ENCODE peak calls at places on chromosomes 13 and 19, in six cellular contexts. H is tibial artery, L is K562, V is AG04450, K is colonic mucosa, W is left lung. S is an unnamed sample.

GRCh38 chr19:35973487-35973886 is 21.5 kb upstream of the SDHAF1 start:
- DNase-seq in W (no peak), L (no peak), H (no peak), K (no peak), V (no peak), S (no peak)

GRCh38 chr19:17341386-17341785 is 4.0 kb downstream of the GTPBP3 start:
- DNase-seq in W (no peak), L (no peak), H (no peak), K (no peak), V (no peak), S (no peak)

GRCh38 chr19:50925734-50926133 is 14.5 kb upstream of the KLK4 start:
- DNase-seq in V (no peak), H (no peak), K (no peak), L (no peak), W (no peak), S (no peak)

GRCh38 chr13:109243311-109243951 is 543.0 kb downstream of the IRS2 start:
- DNase-seq in H (no peak), V (peak; percentile 65), W (no peak), K (no peak), L (no peak), S (no peak)

GRCh38 chr13:34294483-34295129 is 476.7 kb downstream of the RFC3 start:
- DNase-seq in L (no peak), H (no peak), V (no peak), K (no peak), W (no peak), S (no peak)

GRCh38 chr19:4367336-4367723 is 24.0 kb downstream of the MPND start:
- DNase-seq in K (no peak), W (no peak), V (no peak), L (no peak), H (no peak), S (no peak)

GRCh38 chr19:15419413-15420025 is 731 bp upstream of the AKAP8L start:
- DNase-seq in V (no peak), H (no peak), K (no peak), L (no peak), W (no peak), S (no peak)

GRCh38 chr19:43316591-43317319 is 36.7 kb upstream of the CD177 start:
- DNase-seq in H (no peak), K (peak; percentile 54), W (no peak), L (peak; percentile 23), V (no peak), S (no peak)

GRCh38 chr13:93857126-93857525 is 622.4 kb downstream of the DCT start:
- DNase-seq in H (no peak), V (peak; percentile 20), K (no peak), W (no peak), L (no peak), S (no peak)

GRCh38 chr13:85386424-85386823 is 412.8 kb downstream of the SLITRK6 start:
- DNase-seq in W (no peak), H (no peak), V (no peak), L (no peak), K (no peak), S (no peak)

GRCh38 chr19:12606796-12607195 is 3.8 kb downstream of the ZNF490 start:
- DNase-seq in H (peak; percentile 7), W (no peak), V (no peak), L (no peak), K (no peak), S (no peak)

GRCh38 chr19:13506550-13506878 is 235 bp upstream of the CACNA1A start:
- DNase-seq in W (no peak), H (no peak), V (peak; percentile 26), K (no peak), L (no peak), S (no peak)

GRCh38 chr13:97222934-97223710 is 989 bp downstream of the MBNL2 start:
- DNase-seq in H (no peak), W (no peak), K (no peak), L (no peak), V (no peak), S (no peak)

GRCh38 chr19:29672933-29673336 is 7.7 kb downstream of the PLEKHF1 start:
- DNase-seq in L (no peak), W (peak; percentile 43), H (peak; percentile 58), V (no peak), K (no peak), S (no peak)

GRCh38 chr13:49369876-49370275 is 74.0 kb downstream of the CAB39L start:
- DNase-seq in H (no peak), V (no peak), L (no peak), K (no peak), W (no peak), S (no peak)

GRCh38 chr19:16970821-16971220 is 55.8 kb downstream of the CPAMD8 start:
- DNase-seq in K (no peak), L (no peak), H (no peak), V (no peak), W (no peak), S (no peak)

GRCh38 chr13:28273919-28274318 is 135.6 kb downstream of the PAN3 start:
- DNase-seq in K (no peak), V (no peak), L (no peak), W (no peak), H (no peak), S (no peak)

GRCh38 chr19:12987781-12988180 is 7.5 kb upstream of the NFIX start:
- DNase-seq in K (no peak), H (no peak), V (no peak), W (no peak), L (no peak), S (no peak)

GRCh38 chr19:42024622-42025111 is 30.6 kb upstream of the ATP1A3 start:
- DNase-seq in L (no peak), V (peak; percentile 24), K (no peak), H (no peak), W (no peak), S (no peak)

GRCh38 chr13:81089758-81090157 is 748.8 kb upstream of the SPRY2 start:
- DNase-seq in H (no peak), W (no peak), V (no peak), K (no peak), L (no peak), S (no peak)

GRCh38 chr19:23996549-23996948 is 81.9 kb downstream of the ZNF726 start:
- DNase-seq in V (no peak), L (peak; percentile 65), K (no peak), W (no peak), H (no peak), S (no peak)

GRCh38 chr13:112978561-112979405 is 9.8 kb downstream of the MCF2L start:
- DNase-seq in W (no peak), H (no peak), K (no peak), L (no peak), V (no peak), S (no peak)

GRCh38 chr13:112975401-112975939 is 6.5 kb downstream of the MCF2L start:
- DNase-seq in H (no peak), L (no peak), V (no peak), W (no peak), K (no peak), S (no peak)

GRCh38 chr13:112977525-112977924 is 8.5 kb downstream of the MCF2L start:
- DNase-seq in L (no peak), V (no peak), K (no peak), W (no peak), H (no peak), S (no peak)

GRCh38 chr13:112976526-112976925 is 7.5 kb downstream of the MCF2L start:
- DNase-seq in L (no peak), H (no peak), K (no peak), W (no peak), V (no peak), S (no peak)

DNA sequence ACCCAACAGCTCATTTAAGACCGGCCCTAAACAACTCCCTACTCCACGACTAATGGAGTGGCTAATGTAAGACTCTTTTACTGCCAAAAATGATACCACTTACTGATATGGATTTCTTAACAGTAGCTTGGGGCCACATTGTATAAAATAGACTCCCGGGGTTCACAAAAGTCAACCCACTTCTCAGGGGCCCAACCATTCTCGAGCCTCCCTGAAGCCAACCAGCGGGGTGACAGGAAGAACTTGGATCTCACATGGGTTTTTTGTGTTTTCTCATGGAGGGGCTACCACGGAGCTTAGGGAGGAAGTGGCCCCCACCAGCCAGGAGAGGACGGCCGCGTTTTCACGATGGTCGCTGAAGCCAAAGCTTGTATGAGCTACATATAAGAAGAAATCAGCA is 8.1 kb downstream of the MCF2L start:
- DNase-seq in L (no peak), H (no peak), V (no peak), W (no peak), K (no peak), S (no peak)
- H3K27me3 ChIP-seq in L (peaks cover 28% of the 10 kb centered on the region), H (peaks cover 51% of the 10 kb centered on the region), V (peaks cover 37% of the 10 kb centered on the region), W (no peaks in the 10 kb centered on the region), K (no peaks in the 10 kb centered on the region), S (no peaks in the 10 kb centered on the region)

GRCh38 chr19:7868671-7869452 is 5.3 kb downstream of the PRR36 start:
- DNase-seq in V (no peak), H (peak; percentile 79), L (peak; percentile 78), K (peak; percentile 87), W (peak; percentile 67), S (no peak)
- TF ChIP-seq CTCF in V (peak; percentile 43), H (peak; percentile 81), L (peak; percentile 56), K (peak; percentile 80), W (peak; percentile 77), S (peak; percentile 59)

GRCh38 chr13:113002206-113002821 is 33.3 kb downstream of the MCF2L start:
- DNase-seq in V (no peak), K (no peak), H (no peak), L (peak; percentile 30), W (no peak), S (no peak)
- H3K27me3 ChIP-seq in V (peaks cover 33% of the 10 kb centered on the region), K (no peaks in the 10 kb centered on the region), H (peaks cover 67% of the 10 kb centered on the region), L (peaks cover 11% of the 10 kb centered on the region), W (peaks cover 6% of the 10 kb centered on the region), S (no peaks in the 10 kb centered on the region)

GRCh38 chr13:111415765-111416164 is 95.3 kb downstream of the TEX29 start:
- DNase-seq in V (no peak), L (no peak), H (no peak), W (no peak), K (no peak), S (no peak)

GRCh38 chr13:111412251-111412650 is 91.8 kb downstream of the TEX29 start:
- DNase-seq in H (no peak), L (no peak), W (no peak), V (no peak), K (no peak), S (no peak)

GRCh38 chr13:111414341-111414740 is 93.9 kb downstream of the TEX29 start:
- DNase-seq in V (no peak), L (no peak), K (no peak), H (no peak), W (no peak), S (no peak)

GRCh38 chr13:111415216-111415615 is 94.8 kb downstream of the TEX29 start:
- DNase-seq in H (no peak), K (no peak), V (no peak), W (no peak), L (no peak), S (no peak)

GRCh38 chr13:111413407-111414187 is 93.2 kb downstream of the TEX29 start:
- DNase-seq in H (no peak), V (no peak), L (no peak), K (no peak), W (no peak), S (no peak)
- TF ChIP-seq CTCF in H (no peak), V (no peak), L (no peak), K (no peak), W (no peak), S (no peak)

S was measured in vagina.